ENCODE peak calls at places on chromosomes 2 and 18, in six cellular contexts. One of them, this sample, is unnamed.

GRCh38 chr2:240404174-240404852 is 31.1 kb upstream of the GPC1 start:
- DNase-seq in C1 segment of cervical spinal cord: no peak
- DNase-seq in NCI-H774: no peak
- DNase-seq in NCI-H446 treated with DMSO at 0.1 percent for 48 hours: no peak
- DNase-seq in left ventricle myocardium inferior: no peak
- DNase-seq in DMS 273 treated with DMSO at 0.1 percent for 48 hours: no peak
- DNase-seq in this sample: no peak

GRCh38 chr18:48060947-48061346 is 130.5 kb upstream of the SMAD2 start:
- DNase-seq in left ventricle myocardium inferior: no peak
- DNase-seq in DMS 273 treated with DMSO at 0.1 percent for 48 hours: no peak
- DNase-seq in NCI-H446 treated with DMSO at 0.1 percent for 48 hours: no peak
- DNase-seq in C1 segment of cervical spinal cord: no peak
- DNase-seq in NCI-H774: no peak
- DNase-seq in this sample: no peak

GRCh38 chr18:62126776-62127175 is 60.1 kb downstream of the PIGN start:
- DNase-seq in C1 segment of cervical spinal cord: no peak
- DNase-seq in NCI-H446 treated with DMSO at 0.1 percent for 48 hours: no peak
- DNase-seq in DMS 273 treated with DMSO at 0.1 percent for 48 hours: no peak
- DNase-seq in left ventricle myocardium inferior: no peak
- DNase-seq in NCI-H774: no peak
- DNase-seq in this sample: no peak

GRCh38 chr2:176648691-176649297 is 379.6 kb downstream of the MTX2 start:
- DNase-seq in NCI-H774: no peak
- DNase-seq in NCI-H446 treated with DMSO at 0.1 percent for 48 hours: no peak
- DNase-seq in left ventricle myocardium inferior: no peak
- DNase-seq in DMS 273 treated with DMSO at 0.1 percent for 48 hours: no peak
- DNase-seq in C1 segment of cervical spinal cord: no peak
- DNase-seq in this sample: no peak

GRCh38 chr2:15117409-15118030 is 443.6 kb downstream of the NBAS start:
- DNase-seq in C1 segment of cervical spinal cord: no peak
- DNase-seq in NCI-H774: no peak
- DNase-seq in DMS 273 treated with DMSO at 0.1 percent for 48 hours: no peak
- DNase-seq in left ventricle myocardium inferior: no peak
- DNase-seq in NCI-H446 treated with DMSO at 0.1 percent for 48 hours: no peak
- DNase-seq in this sample: no peak

GRCh38 chr2:235021752-235022151 is 69.9 kb downstream of the SH3BP4 start:
- DNase-seq in NCI-H446 treated with DMSO at 0.1 percent for 48 hours: peak; percentile 24
- DNase-seq in NCI-H774: no peak
- DNase-seq in left ventricle myocardium inferior: no peak
- DNase-seq in DMS 273 treated with DMSO at 0.1 percent for 48 hours: no peak
- DNase-seq in C1 segment of cervical spinal cord: no peak
- DNase-seq in this sample: no peak

GRCh38 chr2:3423492-3424170 is 44.1 kb downstream of the TRAPPC12 start:
- DNase-seq in NCI-H446 treated with DMSO at 0.1 percent for 48 hours: no peak
- DNase-seq in left ventricle myocardium inferior: peak; percentile 65
- DNase-seq in NCI-H774: no peak
- DNase-seq in DMS 273 treated with DMSO at 0.1 percent for 48 hours: no peak
- DNase-seq in C1 segment of cervical spinal cord: peak; percentile 55
- DNase-seq in this sample: peak; percentile 35

GRCh38 chr2:9308186-9308955 is 101.8 kb downstream of the ASAP2 start:
- DNase-seq in left ventricle myocardium inferior: no peak
- DNase-seq in C1 segment of cervical spinal cord: peak; percentile 6
- DNase-seq in NCI-H774: no peak
- DNase-seq in DMS 273 treated with DMSO at 0.1 percent for 48 hours: no peak
- DNase-seq in NCI-H446 treated with DMSO at 0.1 percent for 48 hours: no peak
- DNase-seq in this sample: peak; percentile 33

GRCh38 chr2:118845005-118845842 is 2.2 kb downstream of the EN1 start:
- DNase-seq in NCI-H774: no peak
- DNase-seq in NCI-H446 treated with DMSO at 0.1 percent for 48 hours: no peak
- DNase-seq in C1 segment of cervical spinal cord: no peak
- DNase-seq in left ventricle myocardium inferior: no peak
- DNase-seq in DMS 273 treated with DMSO at 0.1 percent for 48 hours: no peak
- DNase-seq in this sample: no peak

GRCh38 chr18:9513971-9514512 is 38.7 kb downstream of the RALBP1 start:
- DNase-seq in left ventricle myocardium inferior: no peak
- DNase-seq in DMS 273 treated with DMSO at 0.1 percent for 48 hours: no peak
- DNase-seq in NCI-H774: no peak
- DNase-seq in C1 segment of cervical spinal cord: no peak
- DNase-seq in NCI-H446 treated with DMSO at 0.1 percent for 48 hours: no peak
- DNase-seq in this sample: no peak

GRCh38 chr2:70029814-70030409 is 57.4 kb upstream of the PCBP1 start:
- DNase-seq in C1 segment of cervical spinal cord: peak; percentile 36
- DNase-seq in NCI-H774: no peak
- DNase-seq in left ventricle myocardium inferior: peak; percentile 54
- DNase-seq in DMS 273 treated with DMSO at 0.1 percent for 48 hours: no peak
- DNase-seq in NCI-H446 treated with DMSO at 0.1 percent for 48 hours: no peak
- DNase-seq in this sample: peak; percentile 7

GRCh38 chr2:145874466-145874865 is 1354.5 kb upstream of the ZEB2 start:
- DNase-seq in left ventricle myocardium inferior: no peak
- DNase-seq in NCI-H774: no peak
- DNase-seq in C1 segment of cervical spinal cord: no peak
- DNase-seq in DMS 273 treated with DMSO at 0.1 percent for 48 hours: no peak
- DNase-seq in NCI-H446 treated with DMSO at 0.1 percent for 48 hours: peak; percentile 70
- DNase-seq in this sample: no peak

GRCh38 chr18:50797147-50797546 is 22.7 kb downstream of the MRO start:
- DNase-seq in NCI-H446 treated with DMSO at 0.1 percent for 48 hours: peak; percentile 10
- DNase-seq in C1 segment of cervical spinal cord: no peak
- DNase-seq in left ventricle myocardium inferior: no peak
- DNase-seq in DMS 273 treated with DMSO at 0.1 percent for 48 hours: no peak
- DNase-seq in NCI-H774: no peak
- DNase-seq in this sample: no peak

GRCh38 chr18:46591821-46592391 is 65.1 kb downstream of the LOXHD1 start:
- DNase-seq in NCI-H774: no peak
- DNase-seq in NCI-H446 treated with DMSO at 0.1 percent for 48 hours: no peak
- DNase-seq in left ventricle myocardium inferior: no peak
- DNase-seq in C1 segment of cervical spinal cord: no peak
- DNase-seq in DMS 273 treated with DMSO at 0.1 percent for 48 hours: no peak
- DNase-seq in this sample: no peak

GRCh38 chr2:119864318-119864717 is 104.6 kb downstream of the PTPN4 start:
- DNase-seq in NCI-H774: no peak
- DNase-seq in DMS 273 treated with DMSO at 0.1 percent for 48 hours: no peak
- DNase-seq in NCI-H446 treated with DMSO at 0.1 percent for 48 hours: no peak
- DNase-seq in C1 segment of cervical spinal cord: no peak
- DNase-seq in left ventricle myocardium inferior: no peak
- DNase-seq in this sample: no peak

GRCh38 chr2:16943279-16943958 is 277.8 kb upstream of the CYRIA start:
- DNase-seq in NCI-H446 treated with DMSO at 0.1 percent for 48 hours: no peak
- DNase-seq in NCI-H774: no peak
- DNase-seq in DMS 273 treated with DMSO at 0.1 percent for 48 hours: no peak
- DNase-seq in left ventricle myocardium inferior: no peak
- DNase-seq in C1 segment of cervical spinal cord: no peak
- DNase-seq in this sample: peak; percentile 66

GRCh38 chr18:78976697-78977626 is 2.7 kb upstream of the SALL3 start:
- DNase-seq in NCI-H446 treated with DMSO at 0.1 percent for 48 hours: no peak
- DNase-seq in left ventricle myocardium inferior: no peak
- DNase-seq in DMS 273 treated with DMSO at 0.1 percent for 48 hours: no peak
- DNase-seq in NCI-H774: no peak
- DNase-seq in C1 segment of cervical spinal cord: no peak
- DNase-seq in this sample: no peak

GRCh38 chr2:166112193-166112605 is 15.6 kb downstream of the SCN1A start:
- DNase-seq in NCI-H446 treated with DMSO at 0.1 percent for 48 hours: no peak
- DNase-seq in left ventricle myocardium inferior: no peak
- DNase-seq in C1 segment of cervical spinal cord: no peak
- DNase-seq in NCI-H774: no peak
- DNase-seq in DMS 273 treated with DMSO at 0.1 percent for 48 hours: no peak
- DNase-seq in this sample: no peak